ENCODE peak calls at places on chromosomes 4 and X, in four cellular contexts. M, C, Q and P are unnamed samples. For H3K9me2, the result is how much of the 10 kb centered on the place peaks cover.

GRCh38 chr4:1769692-1770091 is 23.4 kb upstream of the FGFR3 start:
- DNase-seq in M (no peak), C (no peak), Q (no peak), P (no peak)

GRCh38 chr4:67871867-67872266 is 11.9 kb downstream of the TMPRSS11D start:
- DNase-seq in M (peak), C (peak), Q (peak), P (peak)

GRCh38 chrX:106698693-106699092 is 27.8 kb upstream of the RNF128 start:
- DNase-seq in Q (no peak), C (no peak), M (peak), P (no peak)

GRCh38 chrX:100980608-100981497 is 11.3 kb downstream of the ARL13A start:
- DNase-seq in C (no peak), M (peak), Q (no peak), P (peak)

GRCh38 chr4:87073570-87074470 is 139.0 kb downstream of the AFF1 start:
- DNase-seq in C (peak), M (no peak), Q (peak), P (peak)

GRCh38 chr4:183906736-183907651 is 1.9 kb downstream of the STOX2 start:
- DNase-seq in C (no peak), Q (peak), M (peak), P (no peak)

GRCh38 chr4:41590591-41590990 is 52.6 kb downstream of the LIMCH1 start:
- DNase-seq in M (no peak), C (no peak), Q (peak), P (peak)

GRCh38 chrX:84161641-84162040 is 26.4 kb downstream of the RPS6KA6 start:
- DNase-seq in C (no peak), M (no peak), Q (no peak), P (no peak)

GRCh38 chr4:64756016-64756415 is 346.8 kb upstream of the TECRL start:
- DNase-seq in C (no peak), M (peak), Q (no peak), P (peak)

GRCh38 chr4:19324175-19324574 is 927.5 kb upstream of the SLIT2 start:
- DNase-seq in C (no peak), M (no peak), Q (no peak), P (no peak)

GRCh38 chr4:105710678-105711077 is 2.1 kb downstream of the GSTCD start:
- DNase-seq in C (no peak), Q (peak), M (peak), P (peak)

GRCh38 chrX:18422325-18422724 is 3.1 kb upstream of the CDKL5 start:
- DNase-seq in C (no peak), Q (no peak), M (peak), P (peak)

GRCh38 chr4:118849867-118850812 is 14.2 kb upstream of the SEC24D start:
- DNase-seq in C (peak), Q (no peak), M (peak), P (peak)

GRCh38 chr4:99414401-99414800 is 20.7 kb downstream of the ADH7 start:
- DNase-seq in C (no peak), M (no peak), Q (no peak), P (peak)

GRCh38 chr4:110533940-110534339 is 58.0 kb downstream of the ENPEP start:
- DNase-seq in Q (no peak), M (peak), C (peak), P (peak)

GRCh38 chrX:21975827-21976226 is 35.3 kb downstream of the SMS start:
- DNase-seq in C (no peak), M (peak), Q (no peak), P (peak)

GRCh38 chr4:72677886-72678285 is 108.9 kb upstream of the ADAMTS3 start:
- DNase-seq in C (no peak), Q (no peak), M (no peak), P (no peak)

GRCh38 chrX:51456814-51457213 is 39.6 kb downstream of the NUDT11 start:
- DNase-seq in M (peak), Q (no peak), C (peak), P (peak)

GRCh38 chrX:31508338-31508737 is 436.5 kb upstream of the FTHL17 start:
- DNase-seq in Q (peak), M (peak), C (no peak), P (no peak)

GRCh38 chr4:1559896-1560650 is 124.0 kb downstream of the FAM53A start:
- DNase-seq in Q (no peak), M (peak), C (no peak), P (no peak)

GRCh38 chr4:136861081-136861480 is 671.2 kb downstream of the PCDH18 start:
- DNase-seq in Q (no peak), M (no peak), C (no peak), P (no peak)

GRCh38 chr4:158913766-158914165 is 144.9 kb downstream of the FNIP2 start:
- DNase-seq in Q (no peak), M (peak), C (no peak), P (no peak)

GRCh38 chr4:149441338-149441737 is 374.3 kb downstream of the IQCM start:
- DNase-seq in M (peak), C (no peak), Q (no peak), P (peak)

GRCh38 chrX:65874765-65875164 is 165.1 kb downstream of the VSIG4 start:
- DNase-seq in Q (no peak), M (peak), C (no peak), P (peak)

GRCh38 chr4:110636677-110637407 is 14.0 kb upstream of the PITX2 start:
- DNase-seq in Q (no peak), C (no peak), M (peak), P (no peak)

GRCh38 chr4:46491455-46491854 is 101.5 kb upstream of the GABRA2 start:
- DNase-seq in Q (no peak), C (no peak), M (no peak), P (no peak)

GRCh38 chrX:72274526-72274925 is 2.5 kb downstream of the RPS4X start:
- DNase-seq in M (no peak), Q (no peak), C (no peak), P (no peak)

GRCh38 chrX:2751291-2751690 is 549 bp upstream of the XG start:
- DNase-seq in M (peak), Q (no peak), C (no peak), P (no peak)

GRCh38 chr4:19657856-19658255 is 593.8 kb upstream of the SLIT2 start:
- DNase-seq in C (no peak), M (no peak), Q (peak), P (no peak)

GRCh38 chrX:155027509-155028066 is 944 bp downstream of the FUNDC2 start:
- DNase-seq in C (peak), Q (no peak), M (peak), P (peak)

GRCh38 chr4:53116959-53117358 is 248.9 kb downstream of the SCFD2 start:
- DNase-seq in Q (no peak), M (peak), C (no peak), P (no peak)

GRCh38 chrX:39982927-39983326 is 114.8 kb downstream of the BCOR start:
- DNase-seq in M (no peak), Q (no peak), C (no peak), P (peak)

GRCh38 chr4:629916-630641 is 4.7 kb downstream of the PDE6B start:
- DNase-seq in Q (peak), M (no peak), C (no peak), P (no peak)

GRCh38 chrX:36898301-36898700 is 109.9 kb upstream of the FAM47C start:
- DNase-seq in C (peak), M (peak), Q (peak), P (peak)

GRCh38 chrX:56833626-56834025 is 104.6 kb downstream of the NBDY start:
- DNase-seq in Q (no peak), C (no peak), M (no peak), P (no peak)
- TF ChIP-seq EZH2phosphoT487 in Q (no peak), C (no peak), M (no peak), P (no peak)

GRCh38 chr4:124123181-124123580 is 589.4 kb downstream of the ANKRD50 start:
- DNase-seq in M (peak), Q (no peak), C (no peak), P (no peak)

GRCh38 chr4:124121511-124121934 is 591.0 kb downstream of the ANKRD50 start:
- DNase-seq in C (no peak), Q (no peak), M (peak), P (peak)

DNA sequence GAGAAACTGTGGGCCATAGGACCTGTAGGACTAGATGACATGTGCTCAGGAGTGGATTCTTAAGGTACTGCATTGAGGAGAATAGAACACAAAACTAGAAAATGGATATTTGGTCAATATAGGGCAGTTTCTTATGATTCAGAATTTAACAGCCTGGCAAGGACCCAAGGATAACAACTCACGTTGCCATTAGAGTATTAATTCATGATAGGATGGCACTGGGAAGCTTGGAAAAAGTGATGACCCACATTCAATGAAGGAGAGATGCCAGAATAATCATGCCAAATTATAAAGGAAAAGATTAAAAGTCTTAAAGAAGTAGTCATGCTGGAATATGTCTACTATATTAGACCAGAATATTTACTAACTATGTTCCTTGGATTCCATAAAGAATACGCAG is 594.5 kb downstream of the ANKRD50 start:
- DNase-seq in M (peak), Q (no peak), C (no peak), P (peak)
- H3K4me2 ChIP-seq in M (no peak), Q (no peak), C (no peak), P (no peak)

DNA sequence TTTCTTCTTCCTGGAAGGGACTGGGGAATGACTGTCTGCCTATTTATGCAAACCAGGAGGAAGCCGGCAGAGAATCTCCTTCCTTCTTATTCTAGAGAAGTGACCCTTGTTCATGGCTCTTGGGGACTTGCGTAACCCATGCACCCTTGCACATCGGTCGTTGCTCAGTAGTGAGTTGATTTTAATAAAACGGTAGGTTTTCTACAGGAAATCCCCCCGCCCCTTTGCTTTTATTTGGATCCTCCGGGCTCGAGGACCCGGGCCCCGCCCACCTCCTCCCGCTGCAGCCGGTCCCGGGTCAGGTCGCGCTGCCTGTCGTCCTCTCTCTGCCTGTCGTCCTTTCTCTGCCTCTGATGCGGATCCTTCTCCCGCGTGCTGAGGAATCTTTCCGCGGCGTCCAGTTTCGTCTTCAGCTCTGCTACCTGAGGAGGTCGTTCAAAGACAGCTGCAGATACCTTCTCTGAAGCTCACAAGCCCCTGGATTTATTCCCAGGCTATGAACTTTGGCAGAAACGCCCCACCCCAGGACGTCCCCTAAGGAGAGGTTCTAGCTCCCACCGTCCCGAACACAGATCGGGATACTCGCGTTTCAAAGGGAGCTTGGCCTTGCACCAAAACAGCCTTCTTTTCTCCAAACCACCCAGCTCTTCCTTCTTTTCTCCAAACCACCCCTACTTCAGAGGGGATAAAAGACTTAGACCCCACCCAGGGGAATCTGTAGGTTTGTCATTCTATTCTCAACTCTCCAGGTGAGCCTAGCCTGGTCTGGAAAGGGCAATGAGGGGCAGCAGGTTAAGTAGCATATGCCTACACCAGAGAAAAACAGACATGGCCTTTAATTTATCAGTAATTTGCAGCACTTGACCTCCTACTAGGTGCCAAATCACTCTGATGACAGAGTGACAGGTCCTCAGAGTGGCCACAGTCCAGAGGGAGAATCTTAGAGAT is 7.0 kb downstream of the TNIP3 start:
- DNase-seq in Q (peak), M (peak), C (no peak), P (peak)
- H3K9me2 ChIP-seq in Q (under half), M (under half), C (under half), P (under half)

DNA sequence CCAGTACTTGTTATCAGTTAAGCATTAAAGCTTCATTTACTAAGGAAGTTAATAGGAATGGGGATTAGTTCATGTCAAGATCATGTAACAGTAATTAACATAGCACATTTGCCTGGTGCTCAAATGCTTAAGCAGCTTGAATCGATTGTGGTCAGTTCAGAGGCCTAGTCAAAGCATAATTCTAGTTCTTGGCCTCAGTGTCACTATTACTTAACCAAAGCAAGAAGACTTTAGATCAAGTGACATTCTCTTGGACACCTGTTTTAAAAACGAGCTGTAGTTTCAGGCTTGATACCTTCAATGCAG is 115.2 kb upstream of the BMPR1B start:
- DNase-seq in M (peak), Q (no peak), C (no peak), P (no peak)
- TF ChIP-seq EZH2phosphoT487 in M (no peak), Q (no peak), C (no peak), P (no peak)

GRCh38 chr4:39469429-39470077 is 10.7 kb downstream of the LIAS start:
- DNase-seq in Q (peak), C (peak), M (peak), P (peak)
- H3K4me2 ChIP-seq in Q (no peak), C (peak), M (no peak), P (no peak)

DNA sequence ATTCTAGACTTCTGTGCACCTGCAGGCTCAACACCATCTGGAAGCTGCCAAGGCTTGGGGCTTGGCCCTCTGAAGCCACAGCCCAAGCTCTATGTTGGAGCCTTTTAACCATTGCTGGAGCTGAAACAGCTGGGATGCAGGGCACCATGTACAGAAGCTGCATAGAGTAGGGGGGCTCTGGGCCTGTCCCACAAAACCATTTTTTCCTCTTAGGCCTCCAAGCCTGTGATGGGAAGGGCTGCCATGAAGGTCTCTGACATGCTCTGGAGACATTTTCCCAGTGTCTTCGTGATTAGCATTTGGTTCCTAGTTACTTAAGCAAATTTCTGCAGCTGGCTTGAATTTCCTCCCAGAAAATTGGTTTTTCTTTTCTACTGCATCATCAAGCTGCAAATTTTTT is 999.3 kb upstream of the GRIA3 start:
- DNase-seq in Q (no peak), M (no peak), C (no peak), P (no peak)
- H3K9me2 ChIP-seq in Q (under half), M (under half), C (under half), P (under half)